ENCODE peak calls at places on chromosomes 1 and 21, in nine cellular contexts. X, I, V, R, M, B, C, K and U are unnamed samples.

GRCh38 chr1:117674521-117675400 is 68.9 kb downstream of the TENT5C start:
- DNase-seq in X (no peak), I (no peak), V (no peak), R (peak), M (no peak), B (no peak), C (no peak), K (no peak), U (no peak)

GRCh38 chr1:85746777-85747176 is 38.5 kb upstream of the ZNHIT6 start:
- DNase-seq in X (no peak), I (no peak), V (no peak), R (no peak), M (no peak), B (no peak), C (no peak), K (no peak), U (no peak)

GRCh38 chr1:239912471-239912870 is 179.2 kb upstream of the FMN2 start:
- DNase-seq in X (no peak), I (no peak), V (no peak), R (peak), M (no peak), B (no peak), C (no peak), K (no peak), U (no peak)

GRCh38 chr21:25566645-25567044 is 40.6 kb downstream of the MRPL39 start:
- DNase-seq in X (no peak), I (no peak), V (no peak), R (no peak), M (no peak), B (no peak), C (no peak), K (no peak), U (no peak)

GRCh38 chr1:230978491-230979388 is at the start of the genes ARV1 and TTC13:
- DNase-seq in X (peak), I (peak), V (peak), R (peak), M (peak), B (peak), C (peak), K (peak), U (peak)

GRCh38 chr1:31815752-31816484 is at the start of gene SPOCD1:
- DNase-seq in X (peak), I (peak), V (peak), R (peak), M (peak), B (peak), C (peak), K (peak), U (peak)

GRCh38 chr1:234584926-234585325 is 25.1 kb downstream of the IRF2BP2 start:
- DNase-seq in X (peak), I (no peak), V (no peak), R (peak), M (no peak), B (no peak), C (no peak), K (no peak), U (no peak)

GRCh38 chr1:3518256-3518655 is 63.8 kb downstream of the ARHGEF16 start:
- DNase-seq in X (no peak), I (no peak), V (no peak), R (no peak), M (no peak), B (no peak), C (no peak), K (no peak), U (no peak)

GRCh38 chr1:199297174-199297573 is 658.3 kb downstream of the PTPRC start:
- DNase-seq in X (no peak), I (no peak), V (no peak), R (peak), M (no peak), B (no peak), C (no peak), K (no peak), U (no peak)

DNA sequence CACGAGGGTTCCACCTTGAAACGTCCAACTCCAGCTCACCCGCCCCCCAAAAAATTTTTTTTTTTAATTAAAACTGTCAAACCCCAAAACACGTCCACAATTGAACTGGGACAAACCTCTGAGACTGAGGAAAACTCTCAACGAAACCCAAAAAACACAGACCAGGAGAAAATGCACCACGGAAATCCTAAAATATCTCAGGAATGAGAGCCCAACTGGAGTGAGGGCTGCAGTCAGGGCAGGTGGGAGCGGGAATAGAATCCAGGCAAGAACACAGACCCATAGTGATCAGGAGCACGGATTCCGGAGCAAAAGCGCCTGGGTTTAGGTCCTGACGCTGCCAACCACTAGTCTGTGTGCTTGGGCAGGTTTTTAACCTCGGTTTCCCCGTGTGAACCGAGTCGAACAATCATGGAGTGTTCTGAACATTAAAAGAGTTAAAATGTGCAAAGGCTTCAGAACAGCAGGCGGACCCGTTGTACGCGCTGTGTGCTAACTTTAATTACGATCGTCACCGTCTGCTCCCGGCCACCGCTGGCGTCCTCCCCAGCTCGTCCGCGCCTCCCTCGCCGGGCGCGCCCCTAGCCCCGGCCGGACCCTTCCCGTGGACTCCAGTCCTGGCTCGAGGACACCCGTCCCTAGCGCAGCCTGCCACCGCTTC is 624 bp downstream of the ARHGAP29 start:
- DNase-seq in X (peak), I (peak), V (no peak), R (peak), M (no peak), B (no peak), C (no peak), K (no peak), U (no peak)
- TF ChIP-seq CTCF in X (no peak), I (peak), V (peak), R (peak), M (peak), B (no peak), C (no peak), K (no peak), U (peak)

DNA sequence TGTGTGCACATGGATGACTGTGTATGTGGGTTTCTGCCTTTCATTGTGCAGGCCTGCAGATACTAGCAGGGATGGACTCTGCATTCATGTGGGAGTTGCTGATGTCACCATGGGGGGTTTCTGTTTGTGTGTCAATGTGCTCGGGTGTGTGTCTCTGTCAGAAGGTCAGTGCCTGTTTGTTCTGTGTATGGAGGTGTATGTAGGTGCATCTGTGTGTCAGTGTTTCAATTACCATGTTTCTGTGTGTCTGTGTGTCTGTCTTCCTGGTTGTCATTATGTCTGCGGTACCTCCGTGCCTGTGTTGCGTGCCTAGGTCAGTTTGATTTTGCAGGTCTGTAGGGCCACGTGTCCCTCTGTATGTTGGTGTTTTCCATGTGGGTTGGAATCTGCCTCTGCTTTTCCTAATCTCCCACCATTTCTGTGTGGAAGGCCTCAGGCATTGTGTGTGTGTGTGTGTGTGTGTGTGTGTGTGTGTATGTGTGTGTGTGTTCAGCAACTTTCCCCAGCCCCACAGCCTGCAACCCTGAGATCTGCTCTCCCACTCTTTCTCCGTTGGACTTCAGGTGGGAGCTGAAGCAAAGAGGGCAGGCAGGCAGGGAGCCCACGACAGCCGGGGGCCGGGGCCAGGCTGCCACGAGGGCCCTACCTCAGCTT is 36.7 kb upstream of the WASF2 start:
- DNase-seq in X (no peak), I (peak), V (no peak), R (no peak), M (no peak), B (no peak), C (no peak), K (no peak), U (no peak)
- H3K4me3 ChIP-seq in X (peak), I (no peak), V (peak), R (peak), M (no peak), B (peak), C (no peak), K (peak), U (no peak)

DNA sequence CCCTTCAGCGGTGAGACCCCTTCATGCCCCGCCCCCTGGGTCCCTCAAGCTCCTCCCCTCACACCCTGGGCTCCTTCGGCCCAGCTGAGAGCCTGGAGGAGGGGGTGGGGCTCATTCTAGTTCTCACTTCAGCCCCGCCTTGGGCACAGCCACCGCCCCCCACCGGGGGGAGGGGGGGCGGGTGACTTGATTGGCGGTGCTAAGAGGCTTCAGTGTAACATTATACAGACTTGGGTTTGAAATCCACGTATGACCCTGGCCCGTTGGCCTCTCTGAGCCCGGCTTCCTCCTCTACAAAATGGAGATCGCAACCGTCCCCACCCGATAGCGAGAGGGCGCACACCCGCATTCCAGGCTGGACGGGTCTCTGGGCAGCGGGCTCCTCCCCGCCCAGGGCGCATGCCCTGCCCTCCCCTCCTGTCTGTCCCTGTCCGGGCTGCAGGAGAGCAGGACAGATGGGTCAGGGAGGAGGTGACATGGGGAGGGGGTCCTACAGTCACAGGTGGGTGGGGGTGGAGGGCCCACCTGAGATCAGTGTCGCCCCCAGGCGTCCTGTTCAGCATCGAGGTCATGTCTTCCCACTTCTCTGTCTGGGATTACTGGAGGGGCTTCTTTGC is 5.1 kb downstream of the CLCNKB start:
- DNase-seq in X (peak), I (no peak), V (no peak), R (peak), M (no peak), B (no peak), C (peak), K (no peak), U (no peak)
- TF ChIP-seq CTCF in X (peak), I (no peak), V (no peak), R (peak), M (no peak), B (no peak), C (no peak), K (no peak), U (no peak)

DNA sequence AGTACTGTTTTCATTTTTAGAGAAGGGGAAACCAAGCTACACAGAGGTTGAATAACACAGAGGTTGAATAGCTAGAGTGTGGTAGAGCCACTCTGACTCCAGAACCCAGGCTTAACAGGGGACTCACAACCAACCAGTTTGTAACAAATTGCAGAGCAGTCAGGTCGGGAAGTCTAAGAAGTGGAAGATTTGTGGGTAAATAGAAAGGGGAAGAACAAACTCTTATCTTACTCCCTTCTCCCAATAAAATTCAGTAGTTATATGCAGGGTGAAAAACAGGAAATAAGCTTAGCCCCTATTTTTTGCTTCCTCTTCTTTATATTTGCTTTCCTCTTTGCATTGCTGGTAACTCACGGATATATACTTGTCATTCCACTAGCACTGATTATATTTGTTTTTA is 23.2 kb downstream of the CDC42 start:
- DNase-seq in X (no peak), I (no peak), V (no peak), R (no peak), M (no peak), B (no peak), C (no peak), K (no peak), U (no peak)
- H3K4me3 ChIP-seq in X (no peak), I (no peak), V (no peak), R (no peak), M (no peak), B (no peak), C (no peak), K (no peak), U (no peak)